ENCODE peak calls at places on chromosomes 5 and 9, in four cellular contexts. One of them, this sample, is unnamed.

GRCh38 chr5:142507528-142507927 is 178.4 kb downstream of the FGF1 start:
- DNase-seq in fibroblast of lung: no peak
- DNase-seq in CD8-positive, alpha-beta T cell: no peak
- DNase-seq in cardiac muscle cell: no peak
- DNase-seq in this sample: no peak

GRCh38 chr5:29852329-29852728 is 1341.2 kb upstream of the CDH6 start:
- DNase-seq in fibroblast of lung: no peak
- DNase-seq in CD8-positive, alpha-beta T cell: no peak
- DNase-seq in cardiac muscle cell: no peak
- DNase-seq in this sample: no peak

GRCh38 chr9:133814586-133815090 is 76.5 kb upstream of the SARDH start:
- DNase-seq in fibroblast of lung: no peak
- DNase-seq in CD8-positive, alpha-beta T cell: no peak
- DNase-seq in cardiac muscle cell: no peak
- DNase-seq in this sample: no peak

GRCh38 chr5:158174918-158175663 is 316.1 kb upstream of the CLINT1 start:
- DNase-seq in fibroblast of lung: peak; percentile 78
- DNase-seq in CD8-positive, alpha-beta T cell: peak; percentile 46
- DNase-seq in cardiac muscle cell: peak; percentile 83
- DNase-seq in this sample: peak; percentile 28

GRCh38 chr9:134625361-134626140 is 16.1 kb upstream of the COL5A1 start:
- DNase-seq in fibroblast of lung: peak; percentile 25
- DNase-seq in CD8-positive, alpha-beta T cell: no peak
- DNase-seq in cardiac muscle cell: no peak
- DNase-seq in this sample: no peak

GRCh38 chr5:77355074-77355473 is 137.0 kb downstream of the WDR41 start:
- DNase-seq in fibroblast of lung: no peak
- DNase-seq in CD8-positive, alpha-beta T cell: no peak
- DNase-seq in cardiac muscle cell: no peak
- DNase-seq in this sample: no peak

GRCh38 chr9:126151031-126151670 is 175.5 kb upstream of the MVB12B start:
- DNase-seq in fibroblast of lung: peak; percentile 3
- DNase-seq in CD8-positive, alpha-beta T cell: no peak
- DNase-seq in cardiac muscle cell: no peak
- DNase-seq in this sample: no peak

GRCh38 chr5:57298985-57299491 is 125.2 kb downstream of the GPBP1 start:
- DNase-seq in fibroblast of lung: peak; percentile 90
- DNase-seq in CD8-positive, alpha-beta T cell: peak; percentile 25
- DNase-seq in cardiac muscle cell: peak; percentile 72
- DNase-seq in this sample: peak; percentile 46

GRCh38 chr5:102875672-102876071 is 120.6 kb downstream of the PAM start:
- DNase-seq in fibroblast of lung: no peak
- DNase-seq in CD8-positive, alpha-beta T cell: no peak
- DNase-seq in cardiac muscle cell: no peak
- DNase-seq in this sample: no peak

GRCh38 chr5:122723606-122724352 is 51.1 kb upstream of the SNX2 start:
- DNase-seq in fibroblast of lung: peak; percentile 85
- DNase-seq in CD8-positive, alpha-beta T cell: no peak
- DNase-seq in cardiac muscle cell: no peak
- DNase-seq in this sample: peak; percentile 52

GRCh38 chr5:133353741-133354140 is 258.6 kb downstream of the FSTL4 start:
- DNase-seq in fibroblast of lung: no peak
- DNase-seq in CD8-positive, alpha-beta T cell: no peak
- DNase-seq in cardiac muscle cell: peak; percentile 67
- DNase-seq in this sample: no peak

GRCh38 chr5:139186752-139187326 is 11.3 kb downstream of the SIL1 start:
- DNase-seq in fibroblast of lung: peak; percentile 80
- DNase-seq in CD8-positive, alpha-beta T cell: no peak
- DNase-seq in cardiac muscle cell: no peak
- DNase-seq in this sample: peak; percentile 34

GRCh38 chr5:38697013-38697412 is 140.6 kb upstream of the LIFR start:
- DNase-seq in fibroblast of lung: no peak
- DNase-seq in CD8-positive, alpha-beta T cell: no peak
- DNase-seq in cardiac muscle cell: no peak
- DNase-seq in this sample: no peak

GRCh38 chr5:68653471-68653870 is 437.9 kb downstream of the PIK3R1 start:
- DNase-seq in fibroblast of lung: no peak
- DNase-seq in CD8-positive, alpha-beta T cell: no peak
- DNase-seq in cardiac muscle cell: no peak
- DNase-seq in this sample: no peak
- TF ChIP-seq CTCF in fibroblast of lung: no peak
- TF ChIP-seq CTCF in CD8-positive, alpha-beta T cell: no peak
- TF ChIP-seq CTCF in cardiac muscle cell: no peak
- TF ChIP-seq CTCF in this sample: no peak

GRCh38 chr9:12775963-12776774 is 1.3 kb downstream of the LURAP1L start:
- DNase-seq in fibroblast of lung: peak; percentile 95
- DNase-seq in CD8-positive, alpha-beta T cell: no peak
- DNase-seq in cardiac muscle cell: peak; percentile 76
- DNase-seq in this sample: no peak
- TF ChIP-seq CTCF in fibroblast of lung: peak; percentile 57
- TF ChIP-seq CTCF in CD8-positive, alpha-beta T cell: no peak
- TF ChIP-seq CTCF in cardiac muscle cell: peak; percentile 61
- TF ChIP-seq CTCF in this sample: peak; percentile 72

DNA sequence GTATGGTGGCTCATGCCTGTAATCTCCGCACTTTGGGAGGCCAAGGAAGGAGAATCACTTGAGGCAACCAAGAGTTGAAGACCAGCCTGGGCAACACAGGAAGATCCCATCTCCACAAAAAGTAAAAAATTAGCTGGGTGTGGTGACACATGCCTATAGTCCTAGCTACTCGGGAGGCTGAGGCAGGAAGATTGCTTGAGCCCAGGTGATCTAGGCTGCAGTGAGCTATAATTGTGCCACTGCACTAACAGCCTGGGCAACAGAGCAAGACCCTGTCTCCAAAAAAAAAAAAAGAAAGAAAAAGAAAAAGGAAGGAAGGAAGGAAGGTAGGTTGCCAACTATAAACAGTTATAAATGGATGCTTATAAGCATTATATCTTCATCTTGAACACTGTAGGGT is 51.0 kb downstream of the RFX3 start:
- DNase-seq in fibroblast of lung: no peak
- DNase-seq in CD8-positive, alpha-beta T cell: no peak
- DNase-seq in cardiac muscle cell: no peak
- DNase-seq in this sample: no peak
- TF ChIP-seq CTCF in fibroblast of lung: no peak
- TF ChIP-seq CTCF in CD8-positive, alpha-beta T cell: no peak
- TF ChIP-seq CTCF in cardiac muscle cell: no peak
- TF ChIP-seq CTCF in this sample: no peak

DNA sequence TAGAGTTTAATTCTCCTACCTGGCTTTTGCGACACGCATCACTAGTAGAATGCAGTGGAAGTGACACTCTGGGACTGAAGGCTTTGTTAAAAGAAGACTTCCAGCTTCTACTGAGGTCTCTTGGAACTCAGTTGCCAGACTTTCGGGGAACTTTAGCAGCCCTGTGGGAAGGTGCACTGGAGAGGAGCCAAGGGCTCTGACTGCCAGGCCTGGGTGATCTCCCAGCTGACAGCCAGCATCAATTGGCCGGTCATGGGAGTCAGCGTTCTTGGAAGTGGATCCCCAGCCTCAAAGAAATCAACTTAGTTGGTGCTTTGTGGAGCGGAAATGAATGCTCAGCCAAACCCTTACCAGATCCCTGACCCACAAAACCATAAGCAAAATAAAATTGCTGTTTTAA is 87.1 kb downstream of the OSTF1 start:
- DNase-seq in fibroblast of lung: no peak
- DNase-seq in CD8-positive, alpha-beta T cell: no peak
- DNase-seq in cardiac muscle cell: no peak
- DNase-seq in this sample: no peak
- TF ChIP-seq CTCF in fibroblast of lung: no peak
- TF ChIP-seq CTCF in CD8-positive, alpha-beta T cell: no peak
- TF ChIP-seq CTCF in cardiac muscle cell: no peak
- TF ChIP-seq CTCF in this sample: no peak

GRCh38 chr9:135959814-135960213 is 1.4 kb downstream of the UBAC1 start:
- DNase-seq in fibroblast of lung: no peak
- DNase-seq in CD8-positive, alpha-beta T cell: no peak
- DNase-seq in cardiac muscle cell: peak; percentile 80
- DNase-seq in this sample: no peak

GRCh38 chr9:135961811-135962695 is 880 bp upstream of the UBAC1 start:
- DNase-seq in fibroblast of lung: no peak
- DNase-seq in CD8-positive, alpha-beta T cell: no peak
- DNase-seq in cardiac muscle cell: no peak
- DNase-seq in this sample: no peak

GRCh38 chr9:135960328-135961276 is 571 bp downstream of the UBAC1 start:
- DNase-seq in fibroblast of lung: no peak
- DNase-seq in CD8-positive, alpha-beta T cell: no peak
- DNase-seq in cardiac muscle cell: peak; percentile 70
- DNase-seq in this sample: no peak

GRCh38 chr9:135962696-135963307 is 1.6 kb upstream of the UBAC1 start:
- DNase-seq in fibroblast of lung: no peak
- DNase-seq in CD8-positive, alpha-beta T cell: no peak
- DNase-seq in cardiac muscle cell: no peak
- DNase-seq in this sample: no peak

GRCh38 chr9:135961277-135961705 is at the start of gene UBAC1:
- DNase-seq in fibroblast of lung: peak; percentile 93
- DNase-seq in CD8-positive, alpha-beta T cell: peak; percentile 94
- DNase-seq in cardiac muscle cell: peak; percentile 98
- DNase-seq in this sample: peak; percentile 33
- TF ChIP-seq CTCF in fibroblast of lung: peak; percentile 16
- TF ChIP-seq CTCF in CD8-positive, alpha-beta T cell: peak; percentile 26
- TF ChIP-seq CTCF in cardiac muscle cell: no peak
- TF ChIP-seq CTCF in this sample: peak; percentile 63

GRCh38 chr9:132645711-132646110 is 24.1 kb downstream of the DDX31 start:
- DNase-seq in fibroblast of lung: no peak
- DNase-seq in CD8-positive, alpha-beta T cell: no peak
- DNase-seq in cardiac muscle cell: no peak
- DNase-seq in this sample: no peak
- TF ChIP-seq CTCF in fibroblast of lung: no peak
- TF ChIP-seq CTCF in CD8-positive, alpha-beta T cell: no peak
- TF ChIP-seq CTCF in cardiac muscle cell: no peak
- TF ChIP-seq CTCF in this sample: no peak

GRCh38 chr5:67163231-67163756 is 33.3 kb downstream of the CD180 start:
- DNase-seq in fibroblast of lung: no peak
- DNase-seq in CD8-positive, alpha-beta T cell: no peak
- DNase-seq in cardiac muscle cell: no peak
- DNase-seq in this sample: no peak
- TF ChIP-seq CTCF in fibroblast of lung: no peak
- TF ChIP-seq CTCF in CD8-positive, alpha-beta T cell: no peak
- TF ChIP-seq CTCF in cardiac muscle cell: no peak
- TF ChIP-seq CTCF in this sample: no peak

GRCh38 chr5:152271420-152271819 is 133.7 kb downstream of the NMUR2 start:
- DNase-seq in fibroblast of lung: no peak
- DNase-seq in CD8-positive, alpha-beta T cell: no peak
- DNase-seq in cardiac muscle cell: peak; percentile 44
- DNase-seq in this sample: no peak
- TF ChIP-seq CTCF in fibroblast of lung: peak; percentile 11
- TF ChIP-seq CTCF in CD8-positive, alpha-beta T cell: no peak
- TF ChIP-seq CTCF in cardiac muscle cell: peak; percentile 10
- TF ChIP-seq CTCF in this sample: no peak

GRCh38 chr5:131974956-131975726 is 29.7 kb upstream of the MEIKIN start:
- DNase-seq in fibroblast of lung: no peak
- DNase-seq in CD8-positive, alpha-beta T cell: peak; percentile 30
- DNase-seq in cardiac muscle cell: no peak
- DNase-seq in this sample: no peak

GRCh38 chr5:131973981-131974380 is 28.5 kb upstream of the MEIKIN start:
- DNase-seq in fibroblast of lung: no peak
- DNase-seq in CD8-positive, alpha-beta T cell: no peak
- DNase-seq in cardiac muscle cell: no peak
- DNase-seq in this sample: no peak

GRCh38 chr5:131977212-131977604 is 31.7 kb upstream of the MEIKIN start:
- DNase-seq in fibroblast of lung: no peak
- DNase-seq in CD8-positive, alpha-beta T cell: no peak
- DNase-seq in cardiac muscle cell: no peak
- DNase-seq in this sample: no peak

GRCh38 chr5:131974622-131974955 is 29.1 kb upstream of the MEIKIN start:
- DNase-seq in fibroblast of lung: no peak
- DNase-seq in CD8-positive, alpha-beta T cell: peak; percentile 24
- DNase-seq in cardiac muscle cell: no peak
- DNase-seq in this sample: no peak

GRCh38 chr5:131976414-131977211 is 31.1 kb upstream of the MEIKIN start:
- DNase-seq in fibroblast of lung: no peak
- DNase-seq in CD8-positive, alpha-beta T cell: no peak
- DNase-seq in cardiac muscle cell: no peak
- DNase-seq in this sample: no peak
- TF ChIP-seq CTCF in fibroblast of lung: no peak
- TF ChIP-seq CTCF in CD8-positive, alpha-beta T cell: no peak
- TF ChIP-seq CTCF in cardiac muscle cell: no peak
- TF ChIP-seq CTCF in this sample: no peak

DNA sequence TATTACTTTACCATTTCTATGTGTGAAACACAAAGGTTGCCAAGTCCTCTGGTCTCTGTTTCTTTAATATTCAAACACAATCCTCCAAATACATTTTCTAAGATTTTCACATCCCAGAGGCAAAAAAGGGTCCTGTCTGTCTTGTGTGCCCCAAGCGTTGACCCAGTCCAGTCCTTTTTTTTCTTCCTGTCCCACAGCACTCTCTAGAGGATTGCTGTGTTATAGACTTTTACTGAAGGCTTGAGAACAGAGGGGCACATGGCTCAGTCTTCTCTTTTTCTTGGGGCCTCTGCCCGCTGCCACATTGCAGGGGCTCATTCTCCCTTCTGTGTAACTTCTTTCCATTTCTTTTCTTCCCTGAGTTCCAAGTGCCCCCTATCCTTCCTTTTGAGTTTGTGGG is 78.6 kb upstream of the SLC28A3 start:
- DNase-seq in fibroblast of lung: no peak
- DNase-seq in CD8-positive, alpha-beta T cell: no peak
- DNase-seq in cardiac muscle cell: peak; percentile 32
- DNase-seq in this sample: no peak
- TF ChIP-seq CTCF in fibroblast of lung: no peak
- TF ChIP-seq CTCF in CD8-positive, alpha-beta T cell: no peak
- TF ChIP-seq CTCF in cardiac muscle cell: peak; percentile 34
- TF ChIP-seq CTCF in this sample: no peak